ENCODE peak calls at places on chromosomes 3 and 15, in eight cellular contexts. One of them, this sample, is unnamed.

GRCh38 chr15:78421241-78421994 is 16.6 kb upstream of the IREB2 start:
- DNase-seq in activated T-helper 1 cell treated with anti-CD3 and anti-CD28 coated beads, Interleukin-2, amount 50 U/mL, for 16 hours: no peak
- DNase-seq in CD8-positive, alpha-beta memory T cell: no peak
- DNase-seq in ACHN: no peak
- DNase-seq in amniotic stem cell: no peak
- DNase-seq in activated T-cell treated with anti-CD3 and anti-CD28 coated beads for 1 hour: no peak
- DNase-seq in renal cortical epithelial cell: no peak
- DNase-seq in ELR: no peak
- DNase-seq in this sample: no peak

GRCh38 chr15:56124391-56124790 is 119.3 kb downstream of the RFX7 start:
- DNase-seq in activated T-helper 1 cell treated with anti-CD3 and anti-CD28 coated beads, Interleukin-2, amount 50 U/mL, for 16 hours: no peak
- DNase-seq in CD8-positive, alpha-beta memory T cell: no peak
- DNase-seq in ACHN: no peak
- DNase-seq in amniotic stem cell: no peak
- DNase-seq in activated T-cell treated with anti-CD3 and anti-CD28 coated beads for 1 hour: no peak
- DNase-seq in renal cortical epithelial cell: no peak
- DNase-seq in ELR: no peak
- DNase-seq in this sample: no peak

GRCh38 chr3:66812126-66812525 is 186.0 kb upstream of the KBTBD8 start:
- DNase-seq in activated T-helper 1 cell treated with anti-CD3 and anti-CD28 coated beads, Interleukin-2, amount 50 U/mL, for 16 hours: no peak
- DNase-seq in CD8-positive, alpha-beta memory T cell: no peak
- DNase-seq in ACHN: no peak
- DNase-seq in amniotic stem cell: no peak
- DNase-seq in activated T-cell treated with anti-CD3 and anti-CD28 coated beads for 1 hour: no peak
- DNase-seq in renal cortical epithelial cell: no peak
- DNase-seq in ELR: no peak
- DNase-seq in this sample: no peak

GRCh38 chr3:9951962-9952805 is at the start of gene PRRT3:
- DNase-seq in activated T-helper 1 cell treated with anti-CD3 and anti-CD28 coated beads, Interleukin-2, amount 50 U/mL, for 16 hours: no peak
- DNase-seq in CD8-positive, alpha-beta memory T cell: peak
- DNase-seq in ACHN: peak
- DNase-seq in amniotic stem cell: no peak
- DNase-seq in activated T-cell treated with anti-CD3 and anti-CD28 coated beads for 1 hour: peak
- DNase-seq in renal cortical epithelial cell: no peak
- DNase-seq in ELR: peak
- DNase-seq in this sample: peak

GRCh38 chr3:179149239-179149887 is 1.2 kb downstream of the PIK3CA start:
- DNase-seq in activated T-helper 1 cell treated with anti-CD3 and anti-CD28 coated beads, Interleukin-2, amount 50 U/mL, for 16 hours: no peak
- DNase-seq in CD8-positive, alpha-beta memory T cell: no peak
- DNase-seq in ACHN: peak
- DNase-seq in amniotic stem cell: no peak
- DNase-seq in activated T-cell treated with anti-CD3 and anti-CD28 coated beads for 1 hour: peak
- DNase-seq in renal cortical epithelial cell: peak
- DNase-seq in ELR: peak
- DNase-seq in this sample: peak

GRCh38 chr3:43540625-43541024 is 81.2 kb downstream of the ANO10 start:
- DNase-seq in activated T-helper 1 cell treated with anti-CD3 and anti-CD28 coated beads, Interleukin-2, amount 50 U/mL, for 16 hours: no peak
- DNase-seq in CD8-positive, alpha-beta memory T cell: no peak
- DNase-seq in ACHN: no peak
- DNase-seq in amniotic stem cell: no peak
- DNase-seq in activated T-cell treated with anti-CD3 and anti-CD28 coated beads for 1 hour: no peak
- DNase-seq in renal cortical epithelial cell: no peak
- DNase-seq in ELR: no peak
- DNase-seq in this sample: no peak

GRCh38 chr3:72196377-72196929 is 411.5 kb upstream of the PROK2 start:
- DNase-seq in activated T-helper 1 cell treated with anti-CD3 and anti-CD28 coated beads, Interleukin-2, amount 50 U/mL, for 16 hours: no peak
- DNase-seq in CD8-positive, alpha-beta memory T cell: no peak
- DNase-seq in ACHN: no peak
- DNase-seq in amniotic stem cell: no peak
- DNase-seq in activated T-cell treated with anti-CD3 and anti-CD28 coated beads for 1 hour: no peak
- DNase-seq in renal cortical epithelial cell: no peak
- DNase-seq in ELR: no peak
- DNase-seq in this sample: no peak

GRCh38 chr3:195700319-195700718 is 20.5 kb upstream of the MUC20 start:
- DNase-seq in activated T-helper 1 cell treated with anti-CD3 and anti-CD28 coated beads, Interleukin-2, amount 50 U/mL, for 16 hours: no peak
- DNase-seq in CD8-positive, alpha-beta memory T cell: no peak
- DNase-seq in ACHN: no peak
- DNase-seq in amniotic stem cell: no peak
- DNase-seq in activated T-cell treated with anti-CD3 and anti-CD28 coated beads for 1 hour: no peak
- DNase-seq in renal cortical epithelial cell: no peak
- DNase-seq in ELR: no peak
- DNase-seq in this sample: no peak

GRCh38 chr15:64455951-64456350 is 4.4 kb upstream of the ZNF609 start:
- DNase-seq in activated T-helper 1 cell treated with anti-CD3 and anti-CD28 coated beads, Interleukin-2, amount 50 U/mL, for 16 hours: no peak
- DNase-seq in CD8-positive, alpha-beta memory T cell: no peak
- DNase-seq in ACHN: no peak
- DNase-seq in amniotic stem cell: no peak
- DNase-seq in activated T-cell treated with anti-CD3 and anti-CD28 coated beads for 1 hour: no peak
- DNase-seq in renal cortical epithelial cell: peak
- DNase-seq in ELR: no peak
- DNase-seq in this sample: no peak

GRCh38 chr3:116386168-116386567 is 59.1 kb downstream of the LSAMP start:
- DNase-seq in activated T-helper 1 cell treated with anti-CD3 and anti-CD28 coated beads, Interleukin-2, amount 50 U/mL, for 16 hours: no peak
- DNase-seq in CD8-positive, alpha-beta memory T cell: no peak
- DNase-seq in ACHN: no peak
- DNase-seq in amniotic stem cell: no peak
- DNase-seq in activated T-cell treated with anti-CD3 and anti-CD28 coated beads for 1 hour: no peak
- DNase-seq in renal cortical epithelial cell: no peak
- DNase-seq in ELR: no peak
- DNase-seq in this sample: no peak